ENCODE peak calls at places on chromosome 21, in six cellular contexts. One of them, this sample, is unnamed.

GRCh38 chr21:38793926-38794713 is 11.6 kb upstream of the ETS2 start:
- DNase-seq in mesendoderm: no peak
- DNase-seq in uterus: no peak
- DNase-seq in BE2C: no peak
- DNase-seq in colonic mucosa: no peak
- DNase-seq in CD8-positive, alpha-beta T cell: no peak
- DNase-seq in this sample: no peak

GRCh38 chr21:26130249-26130896 is 40.2 kb downstream of the APP start:
- DNase-seq in mesendoderm: peak
- DNase-seq in uterus: no peak
- DNase-seq in BE2C: no peak
- DNase-seq in colonic mucosa: no peak
- DNase-seq in CD8-positive, alpha-beta T cell: no peak
- DNase-seq in this sample: no peak

GRCh38 chr21:25573409-25574206 is 33.7 kb downstream of the MRPL39 start:
- DNase-seq in mesendoderm: peak
- DNase-seq in uterus: no peak
- DNase-seq in BE2C: peak
- DNase-seq in colonic mucosa: no peak
- DNase-seq in CD8-positive, alpha-beta T cell: peak
- DNase-seq in this sample: no peak

GRCh38 chr21:25733859-25734653 is 648 bp downstream of the ATP5PF start:
- DNase-seq in mesendoderm: peak
- DNase-seq in uterus: no peak
- DNase-seq in BE2C: peak
- DNase-seq in colonic mucosa: peak
- DNase-seq in CD8-positive, alpha-beta T cell: no peak
- DNase-seq in this sample: no peak

GRCh38 chr21:39182484-39183271 is 573 bp downstream of the PSMG1 start:
- DNase-seq in mesendoderm: peak
- DNase-seq in uterus: no peak
- DNase-seq in BE2C: no peak
- DNase-seq in colonic mucosa: peak
- DNase-seq in CD8-positive, alpha-beta T cell: no peak
- DNase-seq in this sample: peak

GRCh38 chr21:14454642-14455009 is 71.7 kb upstream of the HSPA13 start:
- DNase-seq in mesendoderm: no peak
- DNase-seq in uterus: no peak
- DNase-seq in BE2C: no peak
- DNase-seq in colonic mucosa: no peak
- DNase-seq in CD8-positive, alpha-beta T cell: no peak
- DNase-seq in this sample: no peak

GRCh38 chr21:38639782-38640750 is 141.8 kb upstream of the ERG start:
- DNase-seq in mesendoderm: no peak
- DNase-seq in uterus: no peak
- DNase-seq in BE2C: no peak
- DNase-seq in colonic mucosa: no peak
- DNase-seq in CD8-positive, alpha-beta T cell: no peak
- DNase-seq in this sample: no peak

GRCh38 chr21:38794978-38795377 is 10.8 kb upstream of the ETS2 start:
- DNase-seq in mesendoderm: no peak
- DNase-seq in uterus: no peak
- DNase-seq in BE2C: no peak
- DNase-seq in colonic mucosa: no peak
- DNase-seq in CD8-positive, alpha-beta T cell: no peak
- DNase-seq in this sample: no peak

GRCh38 chr21:42164064-42164789 is 54.7 kb upstream of the ABCG1 start:
- DNase-seq in mesendoderm: peak
- DNase-seq in uterus: peak
- DNase-seq in BE2C: peak
- DNase-seq in colonic mucosa: peak
- DNase-seq in CD8-positive, alpha-beta T cell: peak
- DNase-seq in this sample: no peak

GRCh38 chr21:42918291-42918690 is 7.1 kb downstream of the ERVH48-1 start:
- DNase-seq in mesendoderm: no peak
- DNase-seq in uterus: no peak
- DNase-seq in BE2C: no peak
- DNase-seq in colonic mucosa: no peak
- DNase-seq in CD8-positive, alpha-beta T cell: no peak
- DNase-seq in this sample: no peak

GRCh38 chr21:42724226-42724920 is 71.0 kb downstream of the PDE9A start:
- DNase-seq in mesendoderm: no peak
- DNase-seq in uterus: no peak
- DNase-seq in BE2C: no peak
- DNase-seq in colonic mucosa: peak
- DNase-seq in CD8-positive, alpha-beta T cell: no peak
- DNase-seq in this sample: no peak

GRCh38 chr21:40672602-40673001 is 174.4 kb downstream of the DSCAM start:
- DNase-seq in mesendoderm: no peak
- DNase-seq in uterus: no peak
- DNase-seq in BE2C: no peak
- DNase-seq in colonic mucosa: no peak
- DNase-seq in CD8-positive, alpha-beta T cell: no peak
- DNase-seq in this sample: no peak

GRCh38 chr21:42056468-42056867 is 14.6 kb upstream of the UMODL1 start:
- DNase-seq in mesendoderm: no peak
- DNase-seq in uterus: no peak
- DNase-seq in BE2C: no peak
- DNase-seq in colonic mucosa: peak
- DNase-seq in CD8-positive, alpha-beta T cell: no peak
- DNase-seq in this sample: peak

GRCh38 chr21:36166705-36167104 is 10.1 kb downstream of the DOP1B start:
- DNase-seq in mesendoderm: peak
- DNase-seq in uterus: no peak
- DNase-seq in BE2C: no peak
- DNase-seq in colonic mucosa: peak
- DNase-seq in CD8-positive, alpha-beta T cell: no peak
- DNase-seq in this sample: peak

GRCh38 chr21:39976805-39977204 is 109.6 kb downstream of the PCP4 start:
- DNase-seq in mesendoderm: no peak
- DNase-seq in uterus: no peak
- DNase-seq in BE2C: no peak
- DNase-seq in colonic mucosa: no peak
- DNase-seq in CD8-positive, alpha-beta T cell: no peak
- DNase-seq in this sample: no peak

GRCh38 chr21:36184561-36184960 is 27.9 kb downstream of the DOP1B start:
- DNase-seq in mesendoderm: no peak
- DNase-seq in uterus: no peak
- DNase-seq in BE2C: no peak
- DNase-seq in colonic mucosa: no peak
- DNase-seq in CD8-positive, alpha-beta T cell: no peak
- DNase-seq in this sample: no peak

GRCh38 chr21:21345872-21346271 is 347.7 kb downstream of the NCAM2 start:
- DNase-seq in mesendoderm: no peak
- DNase-seq in uterus: no peak
- DNase-seq in BE2C: no peak
- DNase-seq in colonic mucosa: no peak
- DNase-seq in CD8-positive, alpha-beta T cell: no peak
- DNase-seq in this sample: no peak

GRCh38 chr21:36454079-36454478 is 25.8 kb downstream of the CLDN14 start:
- DNase-seq in mesendoderm: no peak
- DNase-seq in uterus: no peak
- DNase-seq in BE2C: no peak
- DNase-seq in colonic mucosa: no peak
- DNase-seq in CD8-positive, alpha-beta T cell: no peak
- DNase-seq in this sample: no peak

GRCh38 chr21:35963920-35964451 is 96.3 kb downstream of the SETD4 start:
- DNase-seq in mesendoderm: peak
- DNase-seq in uterus: no peak
- DNase-seq in BE2C: peak
- DNase-seq in colonic mucosa: no peak
- DNase-seq in CD8-positive, alpha-beta T cell: no peak
- DNase-seq in this sample: no peak

GRCh38 chr21:38289697-38290096 is 32.9 kb downstream of the KCNJ15 start:
- DNase-seq in mesendoderm: peak
- DNase-seq in uterus: no peak
- DNase-seq in BE2C: no peak
- DNase-seq in colonic mucosa: no peak
- DNase-seq in CD8-positive, alpha-beta T cell: no peak
- DNase-seq in this sample: no peak

GRCh38 chr21:37496972-37497371 is 130.4 kb downstream of the DYRK1A start:
- DNase-seq in mesendoderm: no peak
- DNase-seq in uterus: no peak
- DNase-seq in BE2C: no peak
- DNase-seq in colonic mucosa: no peak
- DNase-seq in CD8-positive, alpha-beta T cell: no peak
- DNase-seq in this sample: no peak

GRCh38 chr21:10418649-10419048 is 102.7 kb upstream of the TPTE start:
- DNase-seq in mesendoderm: no peak
- DNase-seq in uterus: no peak
- DNase-seq in BE2C: no peak
- DNase-seq in colonic mucosa: no peak
- DNase-seq in CD8-positive, alpha-beta T cell: no peak
- DNase-seq in this sample: no peak

GRCh38 chr21:44519346-44520325 is 20.4 kb downstream of the KRTAP10-1 start:
- DNase-seq in mesendoderm: no peak
- DNase-seq in uterus: no peak
- DNase-seq in BE2C: no peak
- DNase-seq in colonic mucosa: no peak
- DNase-seq in CD8-positive, alpha-beta T cell: peak
- DNase-seq in this sample: no peak

GRCh38 chr21:44521928-44522752 is 17.9 kb downstream of the KRTAP10-1 start:
- DNase-seq in mesendoderm: no peak
- DNase-seq in uterus: peak
- DNase-seq in BE2C: peak
- DNase-seq in colonic mucosa: no peak
- DNase-seq in CD8-positive, alpha-beta T cell: peak
- DNase-seq in this sample: no peak

GRCh38 chr21:44521301-44521927 is 18.6 kb downstream of the KRTAP10-1 start:
- DNase-seq in mesendoderm: no peak
- DNase-seq in uterus: no peak
- DNase-seq in BE2C: peak
- DNase-seq in colonic mucosa: no peak
- DNase-seq in CD8-positive, alpha-beta T cell: peak
- DNase-seq in this sample: no peak

GRCh38 chr21:44518684-44519083 is 21.3 kb downstream of the KRTAP10-1 start:
- DNase-seq in mesendoderm: no peak
- DNase-seq in uterus: no peak
- DNase-seq in BE2C: peak
- DNase-seq in colonic mucosa: no peak
- DNase-seq in CD8-positive, alpha-beta T cell: peak
- DNase-seq in this sample: no peak

DNA sequence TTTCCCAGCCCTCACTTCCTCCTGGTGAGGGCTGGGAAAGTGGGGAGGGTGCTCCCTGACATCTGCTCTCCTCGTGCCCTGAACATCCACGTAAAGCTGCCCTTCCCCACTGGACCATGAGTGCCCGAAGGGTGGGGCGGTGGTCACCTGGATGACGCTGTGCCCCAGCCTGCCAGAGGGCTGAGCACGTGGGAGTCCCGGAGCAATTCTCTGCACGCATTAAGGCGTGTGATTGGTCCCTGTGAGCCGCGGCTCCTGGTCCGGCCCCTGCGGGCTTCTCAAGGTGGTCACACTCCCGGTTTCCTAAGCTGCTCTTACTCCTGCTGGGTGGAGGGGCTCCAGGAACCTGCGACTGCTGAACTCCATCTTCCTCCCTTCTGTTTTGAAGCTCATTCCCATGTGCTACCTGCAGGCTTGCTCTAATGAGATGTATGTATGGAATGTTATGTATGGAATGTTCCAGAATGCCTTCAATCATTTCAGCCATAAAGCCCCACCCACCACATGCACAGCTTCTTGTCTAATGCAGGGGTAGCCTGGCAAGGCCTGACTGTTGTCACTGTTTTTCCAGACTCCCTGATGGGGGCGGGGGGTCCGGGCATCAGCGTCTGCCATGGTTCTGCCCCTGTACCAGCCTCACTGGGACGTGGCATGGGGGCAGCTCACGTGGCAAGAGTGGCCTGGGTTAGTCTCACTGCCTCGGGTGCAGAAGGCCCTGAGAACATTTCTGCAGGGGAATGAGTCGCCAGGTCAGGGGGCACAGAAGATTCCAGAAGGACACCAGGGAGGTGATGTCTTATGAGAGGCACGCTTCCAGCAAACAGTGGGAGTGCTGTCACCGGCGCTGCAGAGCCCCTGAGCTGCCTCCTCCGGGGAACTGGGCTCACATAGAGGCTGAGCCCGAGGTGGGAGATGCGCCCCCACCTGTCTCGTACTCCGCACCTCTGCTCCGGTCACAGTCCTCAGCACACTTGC is 19.4 kb downstream of the KRTAP10-1 start:
- DNase-seq in mesendoderm: peak
- DNase-seq in uterus: no peak
- DNase-seq in BE2C: peak
- DNase-seq in colonic mucosa: no peak
- DNase-seq in CD8-positive, alpha-beta T cell: peak
- DNase-seq in this sample: no peak
- H3K4me3 ChIP-seq in mesendoderm: no peak
- H3K4me3 ChIP-seq in uterus: no peak
- H3K4me3 ChIP-seq in BE2C: no peak
- H3K4me3 ChIP-seq in colonic mucosa: no peak
- H3K4me3 ChIP-seq in CD8-positive, alpha-beta T cell: no peak
- H3K4me3 ChIP-seq in this sample: no peak

GRCh38 chr21:29297483-29298347 is 1.0 kb upstream of the BACH1 start:
- DNase-seq in mesendoderm: no peak
- DNase-seq in uterus: no peak
- DNase-seq in BE2C: no peak
- DNase-seq in colonic mucosa: no peak
- DNase-seq in CD8-positive, alpha-beta T cell: peak
- DNase-seq in this sample: peak
- H3K4me3 ChIP-seq in mesendoderm: peak
- H3K4me3 ChIP-seq in uterus: peak
- H3K4me3 ChIP-seq in BE2C: peak
- H3K4me3 ChIP-seq in colonic mucosa: peak
- H3K4me3 ChIP-seq in CD8-positive, alpha-beta T cell: peak
- H3K4me3 ChIP-seq in this sample: peak

GRCh38 chr21:46063734-46064680 is 33.9 kb upstream of the COL6A2 start:
- DNase-seq in mesendoderm: no peak
- DNase-seq in uterus: no peak
- DNase-seq in BE2C: no peak
- DNase-seq in colonic mucosa: no peak
- DNase-seq in CD8-positive, alpha-beta T cell: no peak
- DNase-seq in this sample: no peak

GRCh38 chr21:46063227-46063626 is 34.7 kb upstream of the COL6A2 start:
- DNase-seq in mesendoderm: no peak
- DNase-seq in uterus: no peak
- DNase-seq in BE2C: no peak
- DNase-seq in colonic mucosa: no peak
- DNase-seq in CD8-positive, alpha-beta T cell: no peak
- DNase-seq in this sample: no peak

GRCh38 chr21:46061950-46062349 is 36.0 kb upstream of the COL6A2 start:
- DNase-seq in mesendoderm: no peak
- DNase-seq in uterus: no peak
- DNase-seq in BE2C: no peak
- DNase-seq in colonic mucosa: no peak
- DNase-seq in CD8-positive, alpha-beta T cell: no peak
- DNase-seq in this sample: no peak

GRCh38 chr21:46061063-46061462 is 36.8 kb upstream of the COL6A2 start:
- DNase-seq in mesendoderm: no peak
- DNase-seq in uterus: no peak
- DNase-seq in BE2C: no peak
- DNase-seq in colonic mucosa: no peak
- DNase-seq in CD8-positive, alpha-beta T cell: no peak
- DNase-seq in this sample: no peak

GRCh38 chr21:46062471-46063211 is 35.3 kb upstream of the COL6A2 start:
- DNase-seq in mesendoderm: no peak
- DNase-seq in uterus: no peak
- DNase-seq in BE2C: no peak
- DNase-seq in colonic mucosa: no peak
- DNase-seq in CD8-positive, alpha-beta T cell: no peak
- DNase-seq in this sample: no peak
- H3K4me3 ChIP-seq in mesendoderm: no peak
- H3K4me3 ChIP-seq in uterus: no peak
- H3K4me3 ChIP-seq in BE2C: no peak
- H3K4me3 ChIP-seq in colonic mucosa: no peak
- H3K4me3 ChIP-seq in CD8-positive, alpha-beta T cell: no peak
- H3K4me3 ChIP-seq in this sample: no peak

GRCh38 chr21:33232640-33233039 is 2.9 kb downstream of the IFNAR2 start:
- DNase-seq in mesendoderm: no peak
- DNase-seq in uterus: no peak
- DNase-seq in BE2C: no peak
- DNase-seq in colonic mucosa: no peak
- DNase-seq in CD8-positive, alpha-beta T cell: no peak
- DNase-seq in this sample: no peak
- H3K4me3 ChIP-seq in mesendoderm: no peak
- H3K4me3 ChIP-seq in uterus: no peak
- H3K4me3 ChIP-seq in BE2C: no peak
- H3K4me3 ChIP-seq in colonic mucosa: no peak
- H3K4me3 ChIP-seq in CD8-positive, alpha-beta T cell: peak
- H3K4me3 ChIP-seq in this sample: no peak

This sample was measured in prostate gland.